ENCODE peak calls at places on chromosomes 4 and X, in six cellular contexts. G is D341Med, F is T-helper 2 cell, L is SK-N-DZ, A is H9, H is fibroblast of the conjunctiva. O is an unnamed sample.

GRCh38 chr4:169188204-169188603 is 82.6 kb downstream of the SH3RF1 start:
- DNase-seq in G (no peak), F (no peak), L (no peak), A (no peak), H (no peak), O (no peak)

GRCh38 chrX:123959281-123960063 is 2.0 kb upstream of the STAG2 start:
- DNase-seq in G (peak; percentile 28), F (no peak), L (peak; percentile 16), A (no peak), H (no peak), O (peak; percentile 40)

GRCh38 chrX:30577362-30577961 is at the start of gene TASL:
- DNase-seq in G (no peak), F (no peak), L (no peak), A (no peak), H (no peak), O (no peak)

GRCh38 chr4:80092088-80092487 is 19.1 kb upstream of the ANTXR2 start:
- DNase-seq in G (no peak), F (no peak), L (no peak), A (no peak), H (no peak), O (no peak)

GRCh38 chr4:57162499-57163019 is 52.4 kb upstream of the IGFBP7 start:
- DNase-seq in G (no peak), F (no peak), L (no peak), A (no peak), H (no peak), O (no peak)

GRCh38 chrX:154815274-154815818 is 10.1 kb upstream of the MPP1 start:
- DNase-seq in G (no peak), F (no peak), L (no peak), A (no peak), H (no peak), O (no peak)

GRCh38 chrX:130109429-130110378 is 593 bp downstream of the ELF4 start:
- DNase-seq in G (no peak), F (no peak), L (no peak), A (no peak), H (no peak), O (peak; percentile 19)

GRCh38 chr4:77110707-77111106 is 34.9 kb upstream of the CCNI start:
- DNase-seq in G (no peak), F (no peak), L (no peak), A (no peak), H (no peak), O (no peak)

GRCh38 chr4:79253930-79254329 is 71.9 kb downstream of the NAA11 start:
- DNase-seq in G (no peak), F (no peak), L (no peak), A (no peak), H (no peak), O (no peak)

GRCh38 chr4:78704981-78705757 is 71.0 kb upstream of the BMP2K start:
- DNase-seq in G (no peak), F (no peak), L (no peak), A (no peak), H (peak; percentile 86), O (peak; percentile 49)

GRCh38 chr4:108247511-108248088 is 78.9 kb upstream of the LEF1 start:
- DNase-seq in G (no peak), F (no peak), L (peak; percentile 43), A (peak; percentile 45), H (no peak), O (no peak)

GRCh38 chr4:42302348-42302747 is 94.9 kb upstream of the SHISA3 start:
- DNase-seq in G (peak; percentile 60), F (no peak), L (peak; percentile 80), A (peak; percentile 75), H (no peak), O (no peak)

GRCh38 chr4:6090936-6091335 is 72.7 kb upstream of the C4orf50 start:
- DNase-seq in G (no peak), F (no peak), L (no peak), A (no peak), H (no peak), O (no peak)

GRCh38 chr4:7430368-7430964 is 4.3 kb downstream of the PSAPL1 start:
- DNase-seq in G (no peak), F (no peak), L (no peak), A (peak; percentile 77), H (no peak), O (no peak)

GRCh38 chr4:97500423-97500822 is 642.9 kb downstream of the STPG2 start:
- DNase-seq in G (no peak), F (no peak), L (no peak), A (no peak), H (no peak), O (no peak)

GRCh38 chrX:104113237-104113965 is 1.1 kb downstream of the ZCCHC18 start:
- DNase-seq in G (peak; percentile 64), F (peak; percentile 17), L (peak; percentile 81), A (peak; percentile 75), H (no peak), O (peak; percentile 36)

GRCh38 chrX:12210196-12210815 is 72.0 kb downstream of the FRMPD4 start:
- DNase-seq in G (no peak), F (no peak), L (no peak), A (no peak), H (peak; percentile 33), O (peak; percentile 64)

GRCh38 chr4:20256381-20256881 is 4.7 kb downstream of the SLIT2 start:
- DNase-seq in G (no peak), F (no peak), L (no peak), A (no peak), H (no peak), O (no peak)

GRCh38 chrX:41677661-41678060 is 11.1 kb upstream of the GPR34 start:
- DNase-seq in G (no peak), F (no peak), L (no peak), A (no peak), H (no peak), O (no peak)

GRCh38 chrX:105553118-105553517 is 269.2 kb upstream of the NRK start:
- DNase-seq in G (no peak), F (no peak), L (no peak), A (no peak), H (no peak), O (no peak)

GRCh38 chrX:105347373-105347772 is 126.9 kb upstream of the TEX13A start:
- DNase-seq in G (no peak), F (no peak), L (no peak), A (no peak), H (no peak), O (no peak)